ENCODE peak calls at places on chromosomes 6 and 20, in four cellular contexts. One of them, this sample, is unnamed. For H3K4me1, the result is how much of the 10 kb centered on the place peaks cover.

GRCh38 chr6:125944434-125944816 is 12.1 kb upstream of the HINT3 start:
- DNase-seq in hepatocyte: peak
- DNase-seq in astrocyte: peak
- DNase-seq in sigmoid colon: peak
- DNase-seq in this sample: no peak

GRCh38 chr6:130945401-130945919 is 117.6 kb downstream of the EPB41L2 start:
- DNase-seq in hepatocyte: no peak
- DNase-seq in astrocyte: peak
- DNase-seq in sigmoid colon: no peak
- DNase-seq in this sample: no peak

GRCh38 chr6:95293257-95293656 is 284.1 kb upstream of the MANEA start:
- DNase-seq in hepatocyte: no peak
- DNase-seq in astrocyte: no peak
- DNase-seq in sigmoid colon: no peak
- DNase-seq in this sample: no peak

GRCh38 chr6:5325173-5325572 is 63.9 kb downstream of the FARS2 start:
- DNase-seq in hepatocyte: no peak
- DNase-seq in astrocyte: no peak
- DNase-seq in sigmoid colon: no peak
- DNase-seq in this sample: no peak

GRCh38 chr6:88499436-88499835 is 333.3 kb upstream of the CNR1 start:
- DNase-seq in hepatocyte: no peak
- DNase-seq in astrocyte: no peak
- DNase-seq in sigmoid colon: no peak
- DNase-seq in this sample: no peak

GRCh38 chr6:105795913-105796517 is 290.1 kb upstream of the PRDM1 start:
- DNase-seq in hepatocyte: peak
- DNase-seq in astrocyte: no peak
- DNase-seq in sigmoid colon: no peak
- DNase-seq in this sample: no peak

GRCh38 chr6:28880894-28881780 is 42.6 kb downstream of the TRIM27 start:
- DNase-seq in hepatocyte: peak
- DNase-seq in astrocyte: peak
- DNase-seq in sigmoid colon: peak
- DNase-seq in this sample: peak

GRCh38 chr6:52217761-52218160 is 26.5 kb downstream of the IL17F start:
- DNase-seq in hepatocyte: no peak
- DNase-seq in astrocyte: no peak
- DNase-seq in sigmoid colon: no peak
- DNase-seq in this sample: no peak

GRCh38 chr20:8656335-8656734 is 412.6 kb upstream of the PLCB4 start:
- DNase-seq in hepatocyte: no peak
- DNase-seq in astrocyte: peak
- DNase-seq in sigmoid colon: no peak
- DNase-seq in this sample: no peak

GRCh38 chr20:50510706-50511401 is 671 bp downstream of the PTPN1 start:
- DNase-seq in hepatocyte: peak
- DNase-seq in astrocyte: no peak
- DNase-seq in sigmoid colon: no peak
- DNase-seq in this sample: no peak

GRCh38 chr6:1604347-1604990 is 5.2 kb upstream of the FOXC1 start:
- DNase-seq in hepatocyte: peak
- DNase-seq in astrocyte: no peak
- DNase-seq in sigmoid colon: peak
- DNase-seq in this sample: no peak

GRCh38 chr6:1606533-1607235 is 3.0 kb upstream of the FOXC1 start:
- DNase-seq in hepatocyte: no peak
- DNase-seq in astrocyte: no peak
- DNase-seq in sigmoid colon: no peak
- DNase-seq in this sample: no peak

GRCh38 chr6:1605822-1606532 is 3.7 kb upstream of the FOXC1 start:
- DNase-seq in hepatocyte: no peak
- DNase-seq in astrocyte: no peak
- DNase-seq in sigmoid colon: peak
- DNase-seq in this sample: no peak

GRCh38 chr6:1603708-1604346 is 5.9 kb upstream of the FOXC1 start:
- DNase-seq in hepatocyte: no peak
- DNase-seq in astrocyte: no peak
- DNase-seq in sigmoid colon: no peak
- DNase-seq in this sample: no peak

DNA sequence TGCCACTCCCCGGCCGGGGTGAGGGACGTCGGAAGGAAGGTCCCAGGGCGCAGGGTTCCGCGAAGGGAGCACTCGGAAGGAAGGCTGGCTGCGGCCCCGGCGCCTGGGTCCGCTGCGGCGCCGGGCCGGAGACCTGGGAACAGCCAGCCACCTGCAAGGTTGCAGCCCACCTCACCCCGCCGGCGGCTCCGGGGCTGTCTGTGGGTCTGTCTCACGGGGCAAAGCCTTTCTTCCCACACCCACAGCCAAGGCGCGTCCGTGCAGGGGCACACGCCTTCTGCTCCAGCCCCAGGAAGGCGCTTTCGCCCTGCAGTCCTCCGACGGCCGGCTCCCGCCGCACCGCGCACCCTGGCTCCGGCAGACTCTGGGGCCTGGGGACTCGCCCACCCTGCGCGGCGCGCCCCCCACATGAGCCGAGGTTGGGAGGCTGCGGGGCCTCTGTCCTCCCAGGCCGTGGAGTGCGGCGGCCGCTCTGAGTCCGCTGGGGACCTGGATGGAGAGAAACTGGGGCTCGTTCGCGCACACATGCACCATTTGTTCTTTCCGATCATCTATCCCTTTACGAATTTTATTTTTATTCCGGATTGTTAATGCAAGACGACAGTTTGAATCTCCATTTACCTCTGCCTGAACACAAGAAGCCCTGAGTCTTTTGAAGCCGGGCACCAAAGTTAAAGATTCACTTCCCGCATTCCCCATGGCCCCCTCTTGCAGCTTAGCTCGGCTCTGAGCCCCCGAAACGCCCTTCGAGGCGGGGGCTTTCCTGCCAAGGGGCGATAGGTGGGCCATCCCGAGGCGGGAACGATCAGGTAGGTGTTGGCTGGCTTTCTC is 4.5 kb upstream of the FOXC1 start:
- DNase-seq in hepatocyte: no peak
- DNase-seq in astrocyte: no peak
- DNase-seq in sigmoid colon: no peak
- DNase-seq in this sample: no peak
- H3K4me1 ChIP-seq in hepatocyte: under half
- H3K4me1 ChIP-seq in astrocyte: under half
- H3K4me1 ChIP-seq in sigmoid colon: under half
- H3K4me1 ChIP-seq in this sample: under half

DNA sequence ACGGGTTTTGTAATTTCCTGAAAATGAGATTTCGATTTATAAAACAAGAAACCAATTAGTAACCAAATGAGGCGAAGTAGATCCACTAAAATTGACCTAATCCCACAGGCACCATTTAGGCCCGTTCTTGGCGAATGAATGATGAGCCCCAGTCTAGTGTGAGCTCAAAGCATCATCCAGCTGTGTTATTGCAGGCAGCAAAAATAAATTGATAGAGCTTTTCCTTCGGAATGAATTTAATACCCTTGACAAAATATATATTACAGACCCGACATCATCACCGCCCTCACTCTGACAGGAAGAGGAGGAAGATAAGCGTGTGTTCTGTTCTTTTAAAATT is 7.9 kb downstream of the SIM1 start:
- DNase-seq in hepatocyte: no peak
- DNase-seq in astrocyte: no peak
- DNase-seq in sigmoid colon: no peak
- DNase-seq in this sample: no peak
- H3K4me1 ChIP-seq in hepatocyte: under half
- H3K4me1 ChIP-seq in astrocyte: under half
- H3K4me1 ChIP-seq in sigmoid colon: under half
- H3K4me1 ChIP-seq in this sample: under half

GRCh38 chr6:53433617-53434285 is 85.0 kb upstream of the ELOVL5 start:
- DNase-seq in hepatocyte: no peak
- DNase-seq in astrocyte: no peak
- DNase-seq in sigmoid colon: no peak
- DNase-seq in this sample: no peak
- H3K4me1 ChIP-seq in hepatocyte: under half
- H3K4me1 ChIP-seq in astrocyte: under half
- H3K4me1 ChIP-seq in sigmoid colon: under half
- H3K4me1 ChIP-seq in this sample: under half

GRCh38 chr20:62935204-62935967 is 2.6 kb upstream of the GID8 start:
- DNase-seq in hepatocyte: no peak
- DNase-seq in astrocyte: no peak
- DNase-seq in sigmoid colon: no peak
- DNase-seq in this sample: no peak
- H3K4me1 ChIP-seq in hepatocyte: under half
- H3K4me1 ChIP-seq in astrocyte: under half
- H3K4me1 ChIP-seq in sigmoid colon: under half
- H3K4me1 ChIP-seq in this sample: half or more

GRCh38 chr6:43707767-43708166 is 20.2 kb upstream of the MRPS18A start:
- DNase-seq in hepatocyte: no peak
- DNase-seq in astrocyte: no peak
- DNase-seq in sigmoid colon: no peak
- DNase-seq in this sample: no peak

GRCh38 chr6:43706788-43707187 is 19.2 kb upstream of the MRPS18A start:
- DNase-seq in hepatocyte: no peak
- DNase-seq in astrocyte: peak
- DNase-seq in sigmoid colon: peak
- DNase-seq in this sample: no peak

GRCh38 chr6:43703512-43704429 is 16.2 kb upstream of the MRPS18A start:
- DNase-seq in hepatocyte: no peak
- DNase-seq in astrocyte: no peak
- DNase-seq in sigmoid colon: no peak
- DNase-seq in this sample: no peak

GRCh38 chr6:43707269-43707668 is 19.7 kb upstream of the MRPS18A start:
- DNase-seq in hepatocyte: no peak
- DNase-seq in astrocyte: no peak
- DNase-seq in sigmoid colon: no peak
- DNase-seq in this sample: no peak

DNA sequence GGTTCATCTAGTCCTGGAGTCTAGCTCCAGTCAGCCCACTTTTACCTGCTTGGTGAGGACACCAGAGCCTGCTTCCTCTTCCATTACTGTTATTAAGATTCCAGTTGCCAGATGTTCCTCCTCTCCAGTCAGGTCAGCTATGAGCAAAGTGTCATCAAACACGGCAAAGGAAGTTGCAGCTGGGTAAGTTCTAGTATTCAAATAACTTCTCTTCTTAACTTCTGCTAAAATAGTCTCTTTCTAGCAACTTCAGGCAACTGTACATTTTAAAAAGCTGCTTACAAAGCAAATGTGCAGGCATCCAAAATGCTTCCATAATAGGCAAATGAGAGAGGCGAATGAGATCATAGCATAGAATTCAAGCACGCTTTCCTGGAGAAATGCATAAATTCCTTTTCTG is 18.4 kb upstream of the MRPS18A start:
- DNase-seq in hepatocyte: no peak
- DNase-seq in astrocyte: no peak
- DNase-seq in sigmoid colon: peak
- DNase-seq in this sample: no peak
- H3K4me1 ChIP-seq in hepatocyte: half or more
- H3K4me1 ChIP-seq in astrocyte: under half
- H3K4me1 ChIP-seq in sigmoid colon: under half
- H3K4me1 ChIP-seq in this sample: under half